ENCODE peak calls at places on chromosomes 5 and 9, in six cellular contexts. X is H1, J is HepG2, T is K562, Y is GM12891, N is GM12878. V is an unnamed sample.

GRCh38 chr5:116273458-116274242 is 188.8 kb downstream of the COMMD10 start:
- DNase-seq in X (no peak), J (no peak), T (no peak), Y (no peak), N (peak), V (no peak)

GRCh38 chr5:179801304-179802206 is 5.1 kb downstream of the MGAT4B start:
- DNase-seq in X (no peak), J (peak), T (peak), Y (peak), N (no peak), V (peak)

GRCh38 chr5:151140686-151141459 is 16.7 kb downstream of the ANXA6 start:
- DNase-seq in X (no peak), J (no peak), T (no peak), Y (no peak), N (no peak), V (no peak)

GRCh38 chr9:136694163-136694864 is 7.1 kb upstream of the AGPAT2 start:
- DNase-seq in X (no peak), J (peak), T (peak), Y (no peak), N (no peak), V (peak)

GRCh38 chr5:3195991-3196390 is 399.6 kb upstream of the IRX1 start:
- DNase-seq in X (no peak), J (no peak), T (no peak), Y (no peak), N (no peak), V (no peak)

GRCh38 chr9:3271157-3271556 is 254.6 kb downstream of the RFX3 start:
- DNase-seq in X (no peak), J (no peak), T (no peak), Y (no peak), N (no peak), V (no peak)

GRCh38 chr5:149421372-149421685 is 42.2 kb upstream of the IL17B start:
- DNase-seq in X (no peak), J (no peak), T (no peak), Y (no peak), N (no peak), V (no peak)

GRCh38 chr5:395156-395920 is 47.6 kb upstream of the EXOC3 start:
- DNase-seq in X (no peak), J (no peak), T (no peak), Y (no peak), N (no peak), V (no peak)

GRCh38 chr5:63923914-63924313 is 38.3 kb downstream of the HTR1A start:
- DNase-seq in X (no peak), J (no peak), T (no peak), Y (no peak), N (no peak), V (no peak)

GRCh38 chr9:135336722-135337490 is 142.7 kb upstream of the PPP1R26 start:
- DNase-seq in X (no peak), J (no peak), T (no peak), Y (no peak), N (no peak), V (no peak)

GRCh38 chr9:17004500-17004899 is 130.3 kb upstream of the CNTLN start:
- DNase-seq in X (no peak), J (no peak), T (no peak), Y (no peak), N (no peak), V (no peak)

GRCh38 chr5:138783976-138784375 is 30.8 kb downstream of the CTNNA1 start:
- DNase-seq in X (no peak), J (no peak), T (no peak), Y (no peak), N (no peak), V (no peak)

GRCh38 chr5:110087829-110088228 is 398.1 kb downstream of the MAN2A1 start:
- DNase-seq in X (no peak), J (peak), T (no peak), Y (no peak), N (no peak), V (no peak)

GRCh38 chr5:50663636-50664035 is 2.8 kb upstream of the PARP8 start:
- DNase-seq in X (no peak), J (no peak), T (no peak), Y (no peak), N (no peak), V (no peak)

GRCh38 chr5:6115866-6116265 is 262.5 kb downstream of the MED10 start:
- DNase-seq in X (no peak), J (no peak), T (no peak), Y (no peak), N (no peak), V (no peak)

GRCh38 chr9:36136277-36136893 is at the start of gene GLIPR2:
- DNase-seq in X (no peak), J (peak), T (peak), Y (peak), N (no peak), V (peak)

DNA sequence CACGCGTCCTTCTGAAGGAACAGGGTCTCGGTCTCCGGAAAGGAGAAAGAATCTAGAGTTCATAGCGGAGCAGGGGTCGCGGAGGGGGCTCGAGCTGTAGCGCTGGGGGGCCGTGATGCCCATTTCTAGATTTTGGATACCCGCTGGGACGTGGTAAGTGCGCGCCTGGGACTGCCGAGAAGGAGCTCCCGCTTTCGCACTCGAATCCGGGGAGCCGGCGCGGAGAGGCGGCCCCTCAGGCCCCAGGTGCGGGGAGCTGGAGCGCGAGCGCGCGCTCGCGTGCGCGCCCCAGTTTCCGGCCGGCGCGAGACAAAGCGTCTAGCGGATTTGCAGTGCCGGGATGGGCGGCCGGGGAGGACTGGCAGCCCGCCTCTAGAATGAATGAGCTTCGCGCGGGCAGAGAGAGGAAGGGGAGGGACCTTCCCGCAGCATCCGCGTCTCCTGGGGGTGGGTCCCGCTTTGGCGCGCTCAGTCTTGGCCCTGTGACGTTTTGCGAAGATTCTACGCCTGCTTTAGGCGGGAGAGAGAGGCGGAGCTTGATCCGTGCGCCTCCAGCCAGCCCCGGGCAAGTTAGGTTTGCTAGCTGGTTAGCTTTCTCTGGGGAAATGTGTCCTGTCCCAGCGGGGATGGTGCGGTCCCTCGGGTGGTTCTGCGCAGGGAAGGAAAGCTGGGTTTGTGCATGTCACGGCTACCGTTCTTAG is 1.2 kb downstream of the LMNB1 start:
- DNase-seq in X (peak), J (peak), T (peak), Y (peak), N (peak), V (peak)
- TF ChIP-seq POLR2A in X (peak), J (peak), T (peak), Y (peak), N (peak), V (peak)

GRCh38 chr9:30771278-30771677 is 1613.2 kb upstream of the ACO1 start:
- DNase-seq in X (no peak), J (no peak), T (no peak), Y (no peak), N (no peak), V (no peak)
- TF ChIP-seq POLR2AphosphoS5 in X (no peak), J (no peak), T (no peak), Y (no peak), N (no peak), V (no peak)

GRCh38 chr5:122426301-122426700 is 114.3 kb downstream of the SNCAIP start:
- DNase-seq in X (no peak), J (no peak), T (no peak), Y (no peak), N (no peak), V (no peak)

GRCh38 chr5:122434120-122434519 is 122.1 kb downstream of the SNCAIP start:
- DNase-seq in X (no peak), J (no peak), T (no peak), Y (no peak), N (no peak), V (no peak)

GRCh38 chr5:122434547-122434946 is 122.5 kb downstream of the SNCAIP start:
- DNase-seq in X (no peak), J (no peak), T (no peak), Y (no peak), N (no peak), V (no peak)

GRCh38 chr5:122430328-122430586 is 118.2 kb downstream of the SNCAIP start:
- DNase-seq in X (no peak), J (no peak), T (no peak), Y (no peak), N (no peak), V (no peak)

DNA sequence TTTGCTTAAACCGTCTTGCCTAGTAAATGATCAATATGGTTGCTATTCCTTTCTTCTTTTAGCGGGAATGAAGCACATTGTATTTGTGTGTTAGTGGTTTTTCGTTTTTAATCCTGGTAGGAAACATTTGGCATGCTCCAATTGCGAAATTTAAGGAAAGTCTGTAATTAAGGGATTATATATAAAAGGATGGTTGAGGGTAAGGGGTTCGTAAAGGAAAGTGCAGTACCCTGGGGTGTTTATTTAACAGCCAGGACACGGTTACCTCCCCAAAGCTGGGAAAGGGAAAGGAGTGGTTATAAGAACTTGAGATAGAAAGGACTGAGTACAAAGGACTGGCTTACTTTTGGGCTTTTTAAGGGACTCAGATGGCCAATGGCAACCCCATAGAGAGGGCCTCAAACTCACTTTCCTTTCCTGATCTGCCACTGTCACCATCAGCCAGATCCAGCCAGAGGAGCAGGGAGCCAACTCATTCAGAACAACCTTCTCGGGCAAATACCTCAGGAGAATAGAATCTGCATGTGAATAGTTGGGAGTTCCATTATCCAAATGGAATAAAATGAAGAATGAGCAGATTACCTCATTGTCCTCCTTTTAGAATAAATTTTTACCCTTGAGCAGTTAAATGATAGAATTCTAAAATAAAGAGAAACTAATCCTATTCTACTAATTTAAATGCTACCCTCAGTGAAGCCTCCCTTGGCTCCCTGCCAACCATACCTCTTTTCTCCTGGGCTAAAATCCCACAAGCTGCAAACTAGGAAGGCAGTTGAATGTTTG is 117.7 kb downstream of the SNCAIP start:
- DNase-seq in X (peak), J (no peak), T (no peak), Y (no peak), N (no peak), V (no peak)
- TF ChIP-seq TAF1 in X (no peak), J (no peak), T (no peak), Y (no peak), N (no peak), V (no peak)

GRCh38 chr9:107587175-107587963 is 97.8 kb upstream of the KLF4 start:
- DNase-seq in X (no peak), J (no peak), T (no peak), Y (no peak), N (no peak), V (no peak)
- TF ChIP-seq POLR2A in X (no peak), J (no peak), T (no peak), Y (no peak), N (no peak), V (no peak)

DNA sequence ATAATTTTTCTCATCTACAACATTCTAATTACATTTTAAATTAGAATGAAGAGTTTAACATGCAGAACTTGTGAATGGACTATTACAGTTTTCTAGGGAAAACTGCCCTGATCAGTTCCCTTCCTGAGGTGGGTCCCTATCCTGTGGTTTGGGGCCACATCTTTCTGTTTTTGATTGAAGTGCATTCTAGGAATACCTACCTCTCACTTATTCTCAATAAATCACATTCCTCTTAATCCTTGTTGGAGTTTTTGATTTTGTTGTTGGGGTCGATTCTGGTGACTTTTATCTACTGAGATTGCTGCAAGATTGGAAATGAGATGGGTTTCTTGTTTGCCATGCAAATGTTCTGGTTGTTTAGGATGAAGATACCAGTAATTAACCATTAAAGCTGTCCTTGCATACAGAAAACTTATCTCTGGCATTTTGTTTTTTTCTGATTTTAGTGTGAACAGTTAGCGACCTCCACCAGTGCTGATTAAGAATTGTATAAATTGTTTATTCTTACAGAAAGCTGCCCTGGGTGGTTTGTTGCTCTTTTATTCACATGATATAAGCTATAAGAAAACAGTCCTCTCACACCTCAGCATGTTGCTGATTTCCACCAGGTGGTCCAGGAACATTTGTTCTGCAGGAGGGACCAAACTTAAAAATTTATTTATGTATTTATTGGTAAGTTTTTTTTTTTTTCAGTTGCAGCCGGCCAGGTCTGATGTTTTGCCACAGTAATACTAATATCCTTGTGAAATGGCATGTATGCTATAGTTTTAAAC is 269.9 kb downstream of the FANCC start:
- DNase-seq in X (no peak), J (no peak), T (no peak), Y (no peak), N (no peak), V (no peak)
- TF ChIP-seq POLR2AphosphoS5 in X (no peak), J (no peak), T (no peak), Y (no peak), N (no peak), V (no peak)

DNA sequence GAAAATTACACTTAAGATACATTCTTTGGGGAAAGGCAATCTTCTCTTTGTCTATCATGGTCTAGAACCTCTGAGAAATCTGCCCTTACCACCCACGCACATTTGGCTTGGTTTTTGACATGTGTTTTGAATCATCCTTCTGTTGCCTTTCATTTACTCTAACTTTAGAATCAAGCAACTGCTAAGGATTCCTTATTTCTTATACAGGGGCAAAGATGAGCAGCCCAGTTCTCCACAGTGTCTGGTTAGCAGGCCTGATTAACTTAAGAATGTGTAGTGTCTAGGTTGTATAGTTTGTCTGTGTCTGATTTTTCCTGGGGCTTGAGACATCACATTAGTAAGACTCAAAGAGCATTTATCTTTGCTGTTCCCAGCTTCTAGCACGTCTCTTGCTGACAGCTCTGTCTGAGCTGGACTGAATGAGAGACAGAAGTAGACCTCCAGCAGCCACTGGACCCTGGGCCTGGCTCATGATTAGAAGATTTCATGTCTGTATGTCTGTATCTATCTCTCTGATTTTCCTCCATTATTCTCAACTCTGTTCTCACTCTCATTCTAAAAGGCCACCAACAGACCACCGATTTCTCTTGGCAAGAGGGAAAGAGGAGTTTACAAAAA is 31.8 kb upstream of the PCA3 start:
- DNase-seq in X (no peak), J (no peak), T (no peak), Y (no peak), N (no peak), V (no peak)
- TF ChIP-seq TAF1 in X (no peak), J (no peak), T (no peak), Y (no peak), N (no peak), V (no peak)

GRCh38 chr9:128893354-128893753 is 11.4 kb downstream of the LRRC8A start:
- DNase-seq in X (no peak), J (no peak), T (no peak), Y (no peak), N (no peak), V (no peak)

GRCh38 chr9:128891354-128892222 is 9.7 kb downstream of the LRRC8A start:
- DNase-seq in X (no peak), J (no peak), T (no peak), Y (no peak), N (no peak), V (no peak)

GRCh38 chr9:128895556-128895955 is 13.6 kb downstream of the LRRC8A start:
- DNase-seq in X (no peak), J (no peak), T (no peak), Y (no peak), N (no peak), V (no peak)

GRCh38 chr9:128894764-128895163 is 12.8 kb downstream of the LRRC8A start:
- DNase-seq in X (no peak), J (no peak), T (no peak), Y (no peak), N (no peak), V (no peak)

DNA sequence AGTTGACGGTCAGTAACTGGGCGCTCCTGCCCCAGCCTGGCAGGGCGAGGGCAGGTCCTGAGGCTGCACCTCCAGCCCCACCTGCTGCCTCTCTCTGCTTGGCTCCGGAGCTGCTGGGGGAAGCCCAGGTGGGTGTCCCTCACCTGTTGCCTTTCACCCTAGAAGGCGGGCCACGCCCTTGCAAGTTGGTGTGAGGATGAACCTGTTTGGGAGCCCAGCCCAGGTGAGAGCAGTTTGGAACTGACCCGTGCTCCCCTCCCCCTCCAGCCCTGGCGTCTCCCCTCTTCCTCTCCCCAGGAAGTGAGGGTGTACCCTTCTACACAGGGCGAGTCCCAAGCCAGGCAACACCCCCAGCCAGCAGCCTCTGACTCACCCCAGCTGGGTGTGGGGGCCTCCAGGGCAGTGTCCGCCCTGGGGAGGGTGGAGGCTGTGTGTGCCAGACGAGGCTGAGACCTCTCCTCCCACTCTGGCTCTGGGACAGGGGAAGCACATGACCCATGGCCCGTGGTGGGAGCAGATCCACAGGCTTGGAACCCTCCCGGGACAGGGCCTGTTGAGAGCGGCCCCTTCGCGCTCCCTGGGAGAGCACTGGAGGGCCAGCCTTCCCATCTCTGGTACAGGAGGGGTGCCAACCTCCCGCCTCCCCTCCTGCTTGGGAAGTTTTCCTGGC is 10.4 kb downstream of the LRRC8A start:
- DNase-seq in X (no peak), J (no peak), T (peak), Y (no peak), N (no peak), V (no peak)
- TF ChIP-seq POLR2A in X (no peak), J (no peak), T (no peak), Y (no peak), N (no peak), V (no peak)

GRCh38 chr5:91024727-91025126 is 358.4 kb downstream of the ARRDC3 start:
- DNase-seq in X (no peak), J (no peak), T (peak), Y (no peak), N (no peak), V (no peak)
- TF ChIP-seq POLR2AphosphoS5 in X (no peak), J (no peak), T (no peak), Y (no peak), N (no peak), V (no peak)

GRCh38 chr9:121938621-121939020 is 154.5 kb downstream of the TTLL11 start:
- DNase-seq in X (no peak), J (no peak), T (no peak), Y (no peak), N (no peak), V (no peak)
- TF ChIP-seq TAF1 in X (no peak), J (no peak), T (no peak), Y (no peak), N (no peak), V (no peak)